ENCODE peak calls at places on chromosomes 13 and 19, in seven cellular contexts. Y is hepatocyte, X is PC-3, T is GM23338, L is neural progenitor cell, E is HCT116, K is SK-N-SH. D is an unnamed sample.

GRCh38 chr19:48364564-48365363 is 597 bp downstream of the SYNGR4 start:
- DNase-seq in Y (no peak), X (no peak), T (no peak), L (no peak), E (no peak), K (no peak), D (no peak)

GRCh38 chr13:58080806-58081205 is 449.3 kb downstream of the PCDH17 start:
- DNase-seq in Y (no peak), X (no peak), T (peak), L (peak), E (no peak), K (no peak), D (no peak)

GRCh38 chr19:11265785-11266236 is 3.5 kb upstream of the DOCK6 start:
- DNase-seq in Y (peak), X (peak), T (no peak), L (no peak), E (peak), K (no peak), D (no peak)

GRCh38 chr19:49231389-49231788 is 73.8 kb downstream of the TRPM4 start:
- DNase-seq in Y (no peak), X (no peak), T (no peak), L (no peak), E (no peak), K (no peak), D (no peak)

GRCh38 chr13:40340368-40341085 is 325.9 kb downstream of the FOXO1 start:
- DNase-seq in Y (no peak), X (peak), T (no peak), L (peak), E (no peak), K (no peak), D (no peak)

GRCh38 chr13:107886118-107886517 is 329.2 kb downstream of the LIG4 start:
- DNase-seq in Y (no peak), X (peak), T (no peak), L (no peak), E (no peak), K (no peak), D (no peak)

GRCh38 chr19:49073514-49074378 is 1.2 kb upstream of the KCNA7 start:
- DNase-seq in Y (no peak), X (peak), T (peak), L (peak), E (peak), K (peak), D (peak)

GRCh38 chr19:19568802-19569756 is 31.0 kb downstream of the CILP2 start:
- DNase-seq in Y (no peak), X (peak), T (no peak), L (no peak), E (no peak), K (no peak), D (no peak)

GRCh38 chr13:46622918-46623256 is 69.9 kb downstream of the LRCH1 start:
- DNase-seq in Y (peak), X (peak), T (no peak), L (no peak), E (no peak), K (peak), D (peak)

GRCh38 chr19:7701654-7702457 is at the start of gene FCER2:
- DNase-seq in Y (no peak), X (no peak), T (no peak), L (no peak), E (no peak), K (no peak), D (peak)

GRCh38 chr19:12983561-12984142 is 11.6 kb upstream of the NFIX start:
- DNase-seq in Y (peak), X (peak), T (peak), L (peak), E (peak), K (peak), D (peak)

GRCh38 chr19:4301590-4302237 is 475 bp downstream of the TMIGD2 start:
- DNase-seq in Y (no peak), X (no peak), T (no peak), L (peak), E (no peak), K (no peak), D (no peak)

GRCh38 chr13:102724923-102725322 is 30.1 kb upstream of the METTL21C start:
- DNase-seq in Y (peak), X (peak), T (no peak), L (no peak), E (no peak), K (peak), D (peak)

GRCh38 chr19:12664406-12665280 is 1.9 kb downstream of the MAN2B1 start:
- DNase-seq in Y (no peak), X (no peak), T (peak), L (peak), E (no peak), K (peak), D (peak)

GRCh38 chr13:25032160-25032559 is 63.8 kb upstream of the PABPC3 start:
- DNase-seq in Y (no peak), X (no peak), T (no peak), L (no peak), E (no peak), K (no peak), D (no peak)

GRCh38 chr13:39415403-39415802 is 187.6 kb downstream of the LHFPL6 start:
- DNase-seq in Y (no peak), X (peak), T (peak), L (peak), E (peak), K (peak), D (peak)

GRCh38 chr13:93948523-93948922 is 531.0 kb downstream of the DCT start:
- DNase-seq in Y (no peak), X (no peak), T (no peak), L (no peak), E (no peak), K (no peak), D (no peak)

GRCh38 chr13:30151398-30151797 is 156.0 kb downstream of the KATNAL1 start:
- DNase-seq in Y (no peak), X (no peak), T (no peak), L (no peak), E (no peak), K (no peak), D (no peak)

GRCh38 chr19:55642153-55643002 is 1.1 kb upstream of the ZNF581 start:
- DNase-seq in Y (no peak), X (peak), T (no peak), L (peak), E (no peak), K (peak), D (peak)

GRCh38 chr19:19418548-19419260 is 13.2 kb downstream of the GATAD2A start:
- DNase-seq in Y (no peak), X (no peak), T (no peak), L (no peak), E (no peak), K (no peak), D (no peak)

GRCh38 chr13:113324336-113324882 is 27.4 kb downstream of the LAMP1 start:
- DNase-seq in Y (no peak), X (no peak), T (no peak), L (no peak), E (no peak), K (no peak), D (no peak)

GRCh38 chr13:82803341-82803740 is 1078.9 kb downstream of the SLITRK1 start:
- DNase-seq in Y (no peak), X (no peak), T (no peak), L (no peak), E (no peak), K (no peak), D (no peak)

GRCh38 chr13:109719962-109720646 is 66.3 kb downstream of the IRS2 start:
- DNase-seq in Y (no peak), X (no peak), T (no peak), L (no peak), E (no peak), K (no peak), D (no peak)

GRCh38 chr19:51480590-51480989 is 2.3 kb downstream of the CEACAM18 start:
- DNase-seq in Y (peak), X (peak), T (peak), L (peak), E (no peak), K (no peak), D (no peak)

GRCh38 chr13:110874508-110874960 is 40.3 kb downstream of the ANKRD10 start:
- DNase-seq in Y (peak), X (peak), T (peak), L (peak), E (peak), K (peak), D (no peak)

GRCh38 chr13:92187378-92187989 is 789.1 kb downstream of the GPC5 start:
- DNase-seq in Y (peak), X (peak), T (peak), L (peak), E (no peak), K (peak), D (peak)

GRCh38 chr19:4622695-4623421 is 16.5 kb upstream of the TNFAIP8L1 start:
- DNase-seq in Y (peak), X (no peak), T (peak), L (no peak), E (no peak), K (peak), D (no peak)

GRCh38 chr19:12723643-12724426 is at the start of gene TNPO2:
- DNase-seq in Y (peak), X (peak), T (peak), L (peak), E (peak), K (peak), D (peak)

GRCh38 chr19:932647-933552 is 7.1 kb downstream of the ARID3A start:
- DNase-seq in Y (no peak), X (no peak), T (peak), L (peak), E (no peak), K (peak), D (no peak)
- TF ChIP-seq CTCF in Y (no peak), X (no peak), T (no peak), L (no peak), E (no peak), K (no peak), D (no peak)

DNA sequence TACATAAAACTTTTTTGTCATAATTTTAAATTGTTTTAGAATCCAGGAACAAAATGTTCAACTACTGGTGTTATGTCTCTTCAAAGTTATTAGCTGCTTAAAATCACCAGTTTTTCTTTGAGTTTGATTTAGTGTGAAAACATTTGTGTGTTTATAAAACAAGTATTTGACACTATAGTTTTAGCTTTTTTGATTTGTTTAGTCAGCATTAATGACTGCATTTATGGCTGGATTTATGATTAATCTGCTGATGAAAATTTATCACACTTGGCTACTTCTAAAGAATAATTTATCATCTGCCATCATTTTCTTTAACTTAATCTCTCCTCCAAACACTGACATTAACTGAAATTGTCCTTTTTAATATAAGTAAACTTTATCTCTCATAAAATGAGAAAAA is 1465.9 kb upstream of the SLC10A2 start:
- DNase-seq in Y (no peak), X (no peak), T (no peak), L (no peak), E (no peak), K (no peak), D (no peak)
- TF ChIP-seq EZH2phosphoT487 in Y (no peak), X (no peak), T (no peak), L (no peak), E (no peak), K (no peak), D (no peak)

GRCh38 chr13:27960362-27961226 is 8.5 kb downstream of the CDX2 start:
- DNase-seq in Y (peak), X (peak), T (peak), L (peak), E (no peak), K (peak), D (no peak)
- TF ChIP-seq CTCF in Y (peak), X (peak), T (peak), L (peak), E (peak), K (peak), D (peak)

DNA sequence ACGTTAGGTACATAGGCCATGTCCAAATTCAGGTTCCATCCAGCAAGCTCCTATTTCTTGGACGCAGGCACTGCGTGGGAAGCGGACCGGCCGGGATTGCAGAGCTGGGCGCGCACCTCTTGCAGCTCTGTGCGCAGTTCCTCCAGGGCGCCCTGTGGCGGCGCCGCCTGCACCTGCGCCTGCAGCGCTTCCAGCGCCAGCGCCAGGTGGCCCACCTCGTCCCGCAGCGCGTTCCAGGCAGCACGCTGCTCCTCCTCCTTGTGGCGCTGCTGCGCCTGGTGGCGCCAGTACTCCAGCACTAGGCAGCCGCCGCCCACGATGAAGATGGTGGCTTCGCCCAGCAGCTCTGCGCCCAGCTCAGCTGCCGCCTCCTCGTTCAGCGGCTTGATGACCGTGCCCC is 31.1 kb downstream of the OPA3 start:
- DNase-seq in Y (peak), X (no peak), T (peak), L (peak), E (no peak), K (no peak), D (no peak)
- TF ChIP-seq EZH2phosphoT487 in Y (no peak), X (no peak), T (no peak), L (no peak), E (no peak), K (no peak), D (no peak)